ENCODE peak calls at places on chromosome 7, in five cellular contexts. Y, B, D, Q and S are unnamed samples.

GRCh38 chr7:39880556-39880955 is 69.5 kb upstream of the CDK13 start:
- DNase-seq in Y (no peak), D (no peak), Q (no peak), B (peak; percentile 80), S (no peak)

GRCh38 chr7:143376396-143376795 is 4.7 kb upstream of the ZYX start:
- DNase-seq in B (no peak), Y (no peak), Q (no peak), D (no peak), S (no peak)

GRCh38 chr7:135774284-135774683 is 25.7 kb upstream of the FAM180A start:
- DNase-seq in Q (no peak), D (no peak), B (peak; percentile 60), Y (peak; percentile 96), S (no peak)

GRCh38 chr7:141231018-141231792 is 157.3 kb downstream of the TMEM178B start:
- DNase-seq in Y (peak; percentile 10), B (peak; percentile 39), D (no peak), Q (no peak), S (no peak)

GRCh38 chr7:112986256-112987031 is 100.2 kb downstream of the GPR85 start:
- DNase-seq in Q (no peak), D (no peak), B (peak; percentile 88), Y (no peak), S (no peak)

GRCh38 chr7:125670926-125671572 is 741.4 kb upstream of the POT1 start:
- DNase-seq in B (peak; percentile 45), Q (no peak), Y (no peak), D (no peak), S (peak; percentile 10)

GRCh38 chr7:131383417-131383816 is 55.7 kb downstream of the MKLN1 start:
- DNase-seq in B (no peak), Y (no peak), D (no peak), Q (no peak), S (no peak)

GRCh38 chr7:102823715-102824114 is 74.9 kb downstream of the FAM185A start:
- DNase-seq in Q (no peak), B (no peak), Y (no peak), D (no peak), S (no peak)